ENCODE peak calls at places on chromosomes 6 and 20, in seven cellular contexts. F is fibroblast of lung, W is HCT116, U is neural progenitor cell, H is GM23248, I is IMR-90, K is DND-41. J is an unnamed sample.

GRCh38 chr6:141669141-141669540 is 463.6 kb upstream of the GJE1 start:
- DNase-seq in F (no peak), W (no peak), U (no peak), H (no peak), I (peak; percentile 11), K (no peak), J (no peak)

GRCh38 chr6:138204303-138204702 is 14.0 kb downstream of the PBOV1 start:
- DNase-seq in F (no peak), W (no peak), U (no peak), H (no peak), I (no peak), K (no peak), J (no peak)

GRCh38 chr6:159969921-159970320 is 1.0 kb downstream of the IGF2R start:
- DNase-seq in F (peak; percentile 73), W (peak; percentile 19), U (peak; percentile 81), H (peak; percentile 82), I (peak; percentile 84), K (peak; percentile 49), J (peak; percentile 64)

GRCh38 chr6:17115251-17116089 is 13.6 kb downstream of the STMND1 start:
- DNase-seq in F (peak; percentile 95), W (peak; percentile 34), U (no peak), H (peak; percentile 90), I (peak; percentile 93), K (no peak), J (no peak)

GRCh38 chr6:4583026-4583425 is 193.2 kb upstream of the CDYL start:
- DNase-seq in F (peak; percentile 41), W (no peak), U (no peak), H (peak; percentile 54), I (no peak), K (no peak), J (no peak)

GRCh38 chr6:113172531-113172966 is 684.6 kb upstream of the MARCKS start:
- DNase-seq in F (peak; percentile 46), W (no peak), U (no peak), H (no peak), I (no peak), K (no peak), J (no peak)

GRCh38 chr20:227439-228105 is 514 bp downstream of the DEFB129 start:
- DNase-seq in F (no peak), W (no peak), U (no peak), H (no peak), I (no peak), K (no peak), J (no peak)

GRCh38 chr6:100719883-100720682 is 161.0 kb downstream of the ASCC3 start:
- DNase-seq in F (peak; percentile 10), W (peak; percentile 8), U (no peak), H (peak; percentile 48), I (peak; percentile 41), K (no peak), J (no peak)

GRCh38 chr20:33318096-33318429 is 35.0 kb downstream of the BPIFB1 start:
- DNase-seq in F (no peak), W (no peak), U (no peak), H (no peak), I (no peak), K (no peak), J (no peak)

GRCh38 chr6:34056301-34056700 is 89.6 kb downstream of the GRM4 start:
- DNase-seq in F (peak; percentile 11), W (peak; percentile 68), U (peak; percentile 93), H (peak; percentile 87), I (peak; percentile 35), K (no peak), J (peak; percentile 60)

GRCh38 chr6:117280922-117281321 is 15.6 kb downstream of the VGLL2 start:
- DNase-seq in F (no peak), W (peak; percentile 7), U (no peak), H (peak; percentile 26), I (no peak), K (no peak), J (no peak)

GRCh38 chr6:42302441-42302840 is 84.8 kb upstream of the MRPS10 start:
- DNase-seq in F (no peak), W (no peak), U (no peak), H (no peak), I (peak; percentile 47), K (no peak), J (no peak)

GRCh38 chr20:54474866-54475265 is 527 bp upstream of the DOK5 start:
- DNase-seq in F (no peak), W (no peak), U (peak; percentile 6), H (peak; percentile 13), I (no peak), K (no peak), J (no peak)

GRCh38 chr20:58584051-58584824 is 66.8 kb upstream of the STX16 start:
- DNase-seq in F (no peak), W (no peak), U (no peak), H (no peak), I (no peak), K (no peak), J (no peak)

GRCh38 chr20:42650345-42650744 is 539.4 kb downstream of the PTPRT start:
- DNase-seq in F (no peak), W (no peak), U (no peak), H (no peak), I (no peak), K (no peak), J (no peak)

GRCh38 chr20:42646250-42646649 is 543.5 kb downstream of the PTPRT start:
- DNase-seq in F (no peak), W (no peak), U (no peak), H (no peak), I (no peak), K (no peak), J (no peak)

GRCh38 chr20:42652261-42652660 is 537.4 kb downstream of the PTPRT start:
- DNase-seq in F (no peak), W (no peak), U (no peak), H (peak; percentile 1), I (no peak), K (no peak), J (no peak)

DNA sequence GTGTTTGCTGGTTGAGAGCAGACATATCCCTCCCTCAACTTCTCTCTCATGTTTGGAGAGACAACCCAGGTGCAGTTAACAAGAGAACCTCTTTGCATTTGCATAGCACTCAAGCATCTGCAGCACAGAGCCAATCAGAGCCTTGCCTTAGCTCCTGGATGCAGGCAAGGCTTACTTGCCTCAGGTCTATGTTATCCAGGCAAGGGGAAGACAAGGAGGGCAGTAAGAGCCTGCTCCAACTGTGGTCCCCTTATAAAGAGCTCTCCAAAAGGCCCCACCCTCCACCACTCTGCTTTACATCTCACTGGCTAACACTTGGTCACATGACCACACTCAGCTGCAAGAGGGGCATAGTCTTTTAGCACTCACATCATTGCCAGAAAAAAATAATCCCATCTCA is 540.0 kb downstream of the PTPRT start:
- DNase-seq in F (no peak), W (no peak), U (no peak), H (no peak), I (no peak), K (no peak), J (no peak)
- H3K9ac ChIP-seq in F (no peak overlapping the region), W (no peak overlapping the region), U (no peak overlapping the region), H (no peak overlapping the region), I (no peak overlapping the region), K (no peak overlapping the region), J (no peak overlapping the region)

DNA sequence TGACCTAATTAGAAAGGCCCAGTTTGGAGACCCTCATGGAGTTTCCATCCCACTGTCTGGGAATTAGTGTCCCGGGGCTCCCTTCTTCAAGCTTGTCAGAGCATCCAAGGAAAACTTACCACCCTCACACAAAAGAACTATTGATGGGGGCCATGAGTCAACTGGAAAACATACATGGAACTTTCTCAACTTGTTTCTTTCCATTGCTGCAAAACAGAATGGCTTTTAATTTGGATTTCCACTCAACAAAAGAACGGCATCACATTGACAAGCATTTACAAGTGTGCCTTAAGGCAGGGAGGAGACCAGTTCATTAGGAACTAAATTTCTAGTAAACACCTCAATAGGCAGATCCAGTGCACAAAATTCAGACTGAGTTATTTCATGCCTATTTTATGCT is 289.1 kb upstream of the PREP start:
- DNase-seq in F (no peak), W (no peak), U (no peak), H (no peak), I (no peak), K (no peak), J (no peak)
- H3K4me2 ChIP-seq in F (no peak overlapping the region), W (no peak overlapping the region), U (no peak overlapping the region), H (no peak overlapping the region), I (no peak overlapping the region), K (no peak overlapping the region), J (no peak overlapping the region)

DNA sequence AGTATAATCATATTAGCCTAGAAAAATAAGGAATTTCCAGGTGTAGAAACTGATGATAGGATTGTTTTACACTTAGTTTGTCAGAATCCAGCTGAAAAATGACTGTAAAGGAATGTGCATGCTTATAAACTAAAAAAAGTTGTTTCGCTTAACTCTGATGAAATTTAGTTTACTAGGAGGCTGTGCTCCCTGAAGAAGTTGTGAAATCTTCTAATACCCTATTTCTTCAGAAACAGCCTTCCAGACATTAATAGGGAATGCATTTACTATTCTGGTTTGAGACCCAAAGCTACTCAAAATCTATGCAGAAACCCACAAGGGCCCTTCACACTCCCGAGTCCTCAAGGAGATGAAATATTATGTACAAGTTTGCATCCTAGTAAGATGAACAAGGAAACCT is 105.5 kb upstream of the SSTR4 start:
- DNase-seq in F (no peak), W (no peak), U (no peak), H (no peak), I (no peak), K (no peak), J (no peak)
- H3K4me1 ChIP-seq in F (no peaks in the 10 kb centered on the region), W (no peaks in the 10 kb centered on the region), U (no peaks in the 10 kb centered on the region), H (peaks cover 7% of the 10 kb centered on the region), I (no peaks in the 10 kb centered on the region), K (peaks cover 3% of the 10 kb centered on the region), J (no peaks in the 10 kb centered on the region)

DNA sequence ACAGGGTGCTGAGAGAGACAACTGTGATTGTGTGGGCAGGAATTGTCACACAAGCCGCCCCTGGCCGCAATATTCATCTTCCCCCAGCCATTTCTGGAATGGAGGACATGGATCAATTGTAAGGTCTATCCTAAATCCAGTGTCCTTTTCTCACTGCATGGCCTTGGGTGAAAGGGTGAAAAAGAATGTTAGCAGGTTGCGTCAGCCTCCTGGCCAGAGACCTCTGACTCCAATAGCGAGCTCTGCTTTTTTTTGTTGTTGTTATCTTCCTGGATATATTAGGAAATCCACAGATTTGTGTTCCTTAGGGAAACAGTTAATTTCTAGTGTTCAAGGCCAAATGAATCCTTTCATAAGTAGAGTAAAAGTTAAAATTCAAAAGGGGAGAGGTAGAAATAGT is 47.1 kb upstream of the CD83 start:
- DNase-seq in F (no peak), W (no peak), U (no peak), H (no peak), I (no peak), K (no peak), J (no peak)
- H3K9ac ChIP-seq in F (no peak overlapping the region), W (no peak overlapping the region), U (no peak overlapping the region), H (no peak overlapping the region), I (no peak overlapping the region), K (no peak overlapping the region), J (no peak overlapping the region)

DNA sequence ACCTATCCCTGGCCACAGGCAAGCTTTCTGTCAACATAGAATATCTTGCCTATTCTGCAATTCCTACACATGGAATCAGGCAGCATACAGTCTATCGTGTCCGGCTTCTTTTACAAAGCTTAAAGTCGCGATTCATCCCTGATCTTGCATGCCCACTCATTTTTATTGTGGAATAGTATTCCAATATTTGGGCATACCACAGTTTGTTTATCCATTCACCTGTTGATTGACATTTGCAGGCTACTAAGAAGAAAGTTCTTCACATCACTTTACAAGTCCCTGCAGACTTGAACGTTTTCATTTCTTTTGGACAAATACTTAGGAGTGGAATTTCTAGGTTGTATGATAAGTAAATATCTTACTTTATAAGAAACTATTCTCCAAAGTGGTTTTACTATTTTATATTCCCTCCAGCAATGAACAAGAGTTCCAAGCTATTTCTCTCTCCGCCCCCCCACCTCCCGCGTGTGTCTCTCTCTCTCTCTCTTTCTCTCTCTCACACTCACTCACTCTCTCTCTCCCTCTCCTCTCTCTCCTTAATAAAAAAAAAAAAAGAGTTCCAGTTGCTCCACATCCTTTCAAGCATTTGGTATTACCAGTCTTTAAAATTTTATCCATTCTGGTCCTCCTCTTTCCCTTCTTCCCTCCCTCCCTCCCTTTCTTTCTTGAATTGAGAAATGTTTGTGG is 1.1 kb upstream of the PLCB1 start:
- DNase-seq in F (no peak), W (no peak), U (no peak), H (no peak), I (no peak), K (no peak), J (no peak)
- H3K4me2 ChIP-seq in F (peak overlapping the region; percentile 94), W (peak overlapping the region; percentile 81), U (peak overlapping the region; percentile 86), H (peak overlapping the region; percentile 99), I (peak overlapping the region; percentile 80), K (peak overlapping the region; percentile 95), J (no peak overlapping the region)